ENCODE peak calls at places on chromosomes 7 and 10, in five cellular contexts. Y is stromal cell of bone marrow; T is effector CD4-positive, alpha-beta T cell; P is SW480; W is left ventricle myocardium superior. R is an unnamed sample.

GRCh38 chr7:92831716-92832622 is 4.4 kb downstream of the CDK6 start:
- DNase-seq in Y (no peak), T (no peak), P (peak), W (no peak), R (no peak)

GRCh38 chr7:157684596-157685429 is 348.0 kb downstream of the DNAJB6 start:
- DNase-seq in Y (no peak), T (no peak), P (no peak), W (no peak), R (no peak)

GRCh38 chr10:78729366-78729765 is 339.4 kb upstream of the ZMIZ1 start:
- DNase-seq in Y (no peak), T (no peak), P (no peak), W (no peak), R (no peak)

GRCh38 chr10:44520651-44521050 is 135.8 kb upstream of the CXCL12 start:
- DNase-seq in Y (peak), T (no peak), P (no peak), W (no peak), R (no peak)

GRCh38 chr7:116525298-116525912 is 569 bp downstream of the CAV1 start:
- DNase-seq in Y (no peak), T (peak), P (peak), W (peak), R (peak)

GRCh38 chr7:45648671-45648995 is 74.5 kb downstream of the ADCY1 start:
- DNase-seq in Y (no peak), T (no peak), P (no peak), W (no peak), R (no peak)

GRCh38 chr7:128936798-128937197 is 929 bp upstream of the IRF5 start:
- DNase-seq in Y (no peak), T (no peak), P (no peak), W (no peak), R (no peak)

GRCh38 chr7:54546081-54546985 is 4.2 kb downstream of the VSTM2A start:
- DNase-seq in Y (no peak), T (no peak), P (peak), W (no peak), R (no peak)

GRCh38 chr7:140495514-140496097 is 16.3 kb upstream of the MKRN1 start:
- DNase-seq in Y (no peak), T (no peak), P (no peak), W (no peak), R (no peak)

GRCh38 chr10:12631216-12631615 is 281.9 kb downstream of the CAMK1D start:
- DNase-seq in Y (no peak), T (no peak), P (no peak), W (no peak), R (no peak)

GRCh38 chr7:431658-432111 is 88.0 kb downstream of the PDGFA start:
- DNase-seq in Y (no peak), T (no peak), P (no peak), W (peak), R (no peak)

GRCh38 chr10:125153693-125154490 is 6.5 kb downstream of the CTBP2 start:
- DNase-seq in Y (no peak), T (no peak), P (no peak), W (no peak), R (no peak)

GRCh38 chr10:125016611-125017202 is 74.8 kb downstream of the ZRANB1 start:
- DNase-seq in Y (peak), T (no peak), P (no peak), W (peak), R (no peak)

GRCh38 chr10:103605359-103606156 is 112.1 kb downstream of the NEURL1 start:
- DNase-seq in Y (peak), T (peak), P (no peak), W (no peak), R (peak)

GRCh38 chr7:47405921-47406765 is 175.8 kb downstream of the TNS3 start:
- DNase-seq in Y (no peak), T (no peak), P (no peak), W (peak), R (no peak)

GRCh38 chr7:17599733-17600685 is 301.6 kb downstream of the AHR start:
- DNase-seq in Y (peak), T (no peak), P (peak), W (no peak), R (no peak)

GRCh38 chr10:79159141-79159619 is 90.4 kb downstream of the ZMIZ1 start:
- DNase-seq in Y (peak), T (no peak), P (no peak), W (no peak), R (no peak)

GRCh38 chr7:120856621-120857352 is 1.2 kb downstream of the TSPAN12 start:
- DNase-seq in Y (no peak), T (no peak), P (peak), W (peak), R (no peak)

GRCh38 chr10:29435809-29436501 is 147.1 kb downstream of the LYZL1 start:
- DNase-seq in Y (peak), T (no peak), P (no peak), W (no peak), R (no peak)

GRCh38 chr7:7175075-7175695 is 7.2 kb upstream of the C1GALT1 start:
- DNase-seq in Y (no peak), T (no peak), P (no peak), W (no peak), R (no peak)

GRCh38 chr7:104126411-104126841 is 81.4 kb downstream of the ORC5 start:
- DNase-seq in Y (no peak), T (no peak), P (no peak), W (no peak), R (no peak)

GRCh38 chr7:137684776-137685175 is 162.0 kb downstream of the DGKI start:
- DNase-seq in Y (no peak), T (no peak), P (no peak), W (peak), R (no peak)

GRCh38 chr10:6062101-6062771 is at the start of gene IL2RA:
- DNase-seq in Y (no peak), T (peak), P (no peak), W (no peak), R (peak)

GRCh38 chr7:25496394-25497103 is 268.3 kb upstream of the NPVF start:
- DNase-seq in Y (no peak), T (no peak), P (no peak), W (no peak), R (no peak)

R was measured in effector memory CD8-positive, alpha-beta T cell.